ENCODE peak calls at places on chromosomes 16 and 17, in eight cellular contexts. One of them, this sample, is unnamed.
A peak's percentile ranks its signal among the peaks of the same experiment; 100 is the strongest.

GRCh38 chr17:13359774-13360173 is 242.0 kb downstream of the HS3ST3A1 start:
- DNase-seq in ELR: no peak
- DNase-seq in HS-27A: no peak
- DNase-seq in Peyer's patch: no peak
- DNase-seq in NCI-H774: no peak
- DNase-seq in GM12878: no peak
- DNase-seq in RCC 7860: no peak
- DNase-seq in GM20000: no peak
- DNase-seq in this sample: no peak

GRCh38 chr16:27867122-27868110 is 196.1 kb downstream of the GSG1L start:
- DNase-seq in Peyer's patch: peak; percentile 75
- DNase-seq in HS-27A: peak; percentile 24
- DNase-seq in ELR: peak; percentile 88
- DNase-seq in GM12878: no peak
- DNase-seq in GM20000: peak; percentile 70
- DNase-seq in NCI-H774: peak; percentile 5
- DNase-seq in RCC 7860: peak; percentile 62
- DNase-seq in this sample: no peak

GRCh38 chr16:79026117-79026516 is 574.4 kb downstream of the MAF start:
- DNase-seq in RCC 7860: no peak
- DNase-seq in GM20000: no peak
- DNase-seq in Peyer's patch: no peak
- DNase-seq in GM12878: no peak
- DNase-seq in HS-27A: no peak
- DNase-seq in NCI-H774: no peak
- DNase-seq in ELR: no peak
- DNase-seq in this sample: no peak

GRCh38 chr16:85718682-85719081 is 29.9 kb upstream of the GINS2 start:
- DNase-seq in Peyer's patch: no peak
- DNase-seq in NCI-H774: no peak
- DNase-seq in GM12878: no peak
- DNase-seq in ELR: peak; percentile 39
- DNase-seq in RCC 7860: no peak
- DNase-seq in GM20000: peak; percentile 51
- DNase-seq in HS-27A: peak; percentile 12
- DNase-seq in this sample: no peak

GRCh38 chr17:6546069-6546718 is 10.2 kb downstream of the PITPNM3 start:
- DNase-seq in GM12878: peak; percentile 8
- DNase-seq in RCC 7860: peak; percentile 74
- DNase-seq in Peyer's patch: no peak
- DNase-seq in NCI-H774: no peak
- DNase-seq in HS-27A: no peak
- DNase-seq in ELR: peak; percentile 38
- DNase-seq in GM20000: no peak
- DNase-seq in this sample: no peak

GRCh38 chr17:51653902-51654301 is 393.6 kb downstream of the UTP18 start:
- DNase-seq in NCI-H774: no peak
- DNase-seq in Peyer's patch: no peak
- DNase-seq in HS-27A: no peak
- DNase-seq in RCC 7860: no peak
- DNase-seq in GM12878: no peak
- DNase-seq in ELR: no peak
- DNase-seq in GM20000: no peak
- DNase-seq in this sample: no peak

GRCh38 chr16:85611455-85612190 is 1.5 kb upstream of the GSE1 start:
- DNase-seq in HS-27A: peak; percentile 59
- DNase-seq in GM12878: no peak
- DNase-seq in RCC 7860: peak; percentile 63
- DNase-seq in GM20000: peak; percentile 71
- DNase-seq in NCI-H774: peak; percentile 60
- DNase-seq in ELR: peak; percentile 88
- DNase-seq in Peyer's patch: peak; percentile 84
- DNase-seq in this sample: no peak

GRCh38 chr17:19433240-19433639 is 22.2 kb downstream of the RNF112 start:
- DNase-seq in Peyer's patch: no peak
- DNase-seq in ELR: no peak
- DNase-seq in GM12878: no peak
- DNase-seq in GM20000: no peak
- DNase-seq in RCC 7860: no peak
- DNase-seq in NCI-H774: no peak
- DNase-seq in HS-27A: no peak
- DNase-seq in this sample: no peak

GRCh38 chr16:20867585-20867984 is 32.6 kb downstream of the DCUN1D3 start:
- DNase-seq in RCC 7860: peak; percentile 31
- DNase-seq in GM20000: no peak
- DNase-seq in ELR: peak; percentile 28
- DNase-seq in Peyer's patch: no peak
- DNase-seq in HS-27A: no peak
- DNase-seq in NCI-H774: no peak
- DNase-seq in GM12878: no peak
- DNase-seq in this sample: no peak

GRCh38 chr16:73126453-73126853 is 78.5 kb upstream of the ZFHX3 start:
- DNase-seq in Peyer's patch: no peak
- DNase-seq in NCI-H774: no peak
- DNase-seq in ELR: peak; percentile 10
- DNase-seq in RCC 7860: no peak
- DNase-seq in GM20000: no peak
- DNase-seq in HS-27A: no peak
- DNase-seq in GM12878: no peak
- DNase-seq in this sample: peak; percentile 36

This sample was measured in AG04449.